ENCODE peak calls at places on chromosome 21, in four cellular contexts. U is left lobe of liver, F is endothelial cell, O is neural crest cell. N is an unnamed sample.

GRCh38 chr21:28111151-28111619 is 881.5 kb downstream of the LTN1 start:
- DNase-seq in U (no peak), F (no peak), O (no peak), N (no peak)

GRCh38 chr21:18373631-18374030 is 30.0 kb downstream of the TMPRSS15 start:
- DNase-seq in U (no peak), F (no peak), O (no peak), N (no peak)

GRCh38 chr21:42626171-42626570 is 27.2 kb upstream of the PDE9A start:
- DNase-seq in U (peak), F (no peak), O (no peak), N (no peak)

GRCh38 chr21:17159697-17160096 is 353.1 kb upstream of the CXADR start:
- DNase-seq in F (no peak), U (no peak), O (no peak), N (no peak)

GRCh38 chr21:16460936-16461335 is 731.2 kb downstream of the USP25 start:
- DNase-seq in U (no peak), F (no peak), O (no peak), N (no peak)

GRCh38 chr21:40936771-40937261 is 89.9 kb upstream of the DSCAM start:
- DNase-seq in U (no peak), O (no peak), F (no peak), N (no peak)

GRCh38 chr21:45596704-45597318 is 46.7 kb upstream of the PCBP3 start:
- DNase-seq in O (peak), U (peak), F (peak), N (peak)

GRCh38 chr21:33828577-33828976 is 87.0 kb downstream of the ATP5PO start:
- DNase-seq in U (no peak), F (no peak), O (no peak), N (no peak)

GRCh38 chr21:44084496-44085241 is 22.5 kb upstream of the PWP2 start:
- DNase-seq in F (no peak), O (no peak), U (no peak), N (no peak)

N was measured in KG1.